ENCODE peak calls at places on chromosomes 13 and 19, in four cellular contexts. One of them, this sample, is unnamed.
A peak's percentile ranks its signal among the peaks of the same experiment; 100 is the strongest.

GRCh38 chr19:55253842-55254624 is 4.8 kb downstream of the PPP6R1 start:
- DNase-seq in fibroblast of villous mesenchyme: no peak
- DNase-seq in breast epithelium: no peak
- DNase-seq in ascending aorta: no peak
- DNase-seq in this sample: no peak

GRCh38 chr13:109737606-109738005 is 48.8 kb downstream of the IRS2 start:
- DNase-seq in fibroblast of villous mesenchyme: no peak
- DNase-seq in breast epithelium: no peak
- DNase-seq in ascending aorta: no peak
- DNase-seq in this sample: no peak

GRCh38 chr19:35211545-35212230 is 16.9 kb downstream of the FAM187B start:
- DNase-seq in fibroblast of villous mesenchyme: no peak
- DNase-seq in breast epithelium: peak; percentile 58
- DNase-seq in ascending aorta: peak; percentile 55
- DNase-seq in this sample: no peak

GRCh38 chr13:28820099-28821051 is at the start of gene MTUS2:
- DNase-seq in fibroblast of villous mesenchyme: no peak
- DNase-seq in breast epithelium: no peak
- DNase-seq in ascending aorta: no peak
- DNase-seq in this sample: no peak

GRCh38 chr13:43878897-43879322 is 630 bp downstream of the CCDC122 start:
- DNase-seq in fibroblast of villous mesenchyme: peak; percentile 91
- DNase-seq in breast epithelium: peak; percentile 40
- DNase-seq in ascending aorta: peak; percentile 27
- DNase-seq in this sample: peak; percentile 64

GRCh38 chr19:10764340-10764894 is 46.5 kb downstream of the DNM2 start:
- DNase-seq in fibroblast of villous mesenchyme: peak; percentile 33
- DNase-seq in breast epithelium: no peak
- DNase-seq in ascending aorta: no peak
- DNase-seq in this sample: no peak

GRCh38 chr13:112880221-112880641 is 88.8 kb upstream of the MCF2L start:
- DNase-seq in fibroblast of villous mesenchyme: no peak
- DNase-seq in breast epithelium: no peak
- DNase-seq in ascending aorta: no peak
- DNase-seq in this sample: no peak

GRCh38 chr19:3075605-3076431 is 13.5 kb upstream of the TLE5 start:
- DNase-seq in fibroblast of villous mesenchyme: no peak
- DNase-seq in breast epithelium: no peak
- DNase-seq in ascending aorta: no peak
- DNase-seq in this sample: no peak

GRCh38 chr19:31338069-31338767 is 11.0 kb downstream of the TSHZ3 start:
- DNase-seq in fibroblast of villous mesenchyme: peak; percentile 92
- DNase-seq in breast epithelium: no peak
- DNase-seq in ascending aorta: no peak
- DNase-seq in this sample: peak; percentile 75

GRCh38 chr13:46052314-46053161 is at the start of gene ZC3H13:
- DNase-seq in fibroblast of villous mesenchyme: peak; percentile 96
- DNase-seq in breast epithelium: peak; percentile 93
- DNase-seq in ascending aorta: peak; percentile 80
- DNase-seq in this sample: peak; percentile 95
- TF ChIP-seq CTCF in fibroblast of villous mesenchyme: peak; percentile 30
- TF ChIP-seq CTCF in breast epithelium: peak; percentile 53
- TF ChIP-seq CTCF in ascending aorta: peak; percentile 32
- TF ChIP-seq CTCF in this sample: peak; percentile 44

DNA sequence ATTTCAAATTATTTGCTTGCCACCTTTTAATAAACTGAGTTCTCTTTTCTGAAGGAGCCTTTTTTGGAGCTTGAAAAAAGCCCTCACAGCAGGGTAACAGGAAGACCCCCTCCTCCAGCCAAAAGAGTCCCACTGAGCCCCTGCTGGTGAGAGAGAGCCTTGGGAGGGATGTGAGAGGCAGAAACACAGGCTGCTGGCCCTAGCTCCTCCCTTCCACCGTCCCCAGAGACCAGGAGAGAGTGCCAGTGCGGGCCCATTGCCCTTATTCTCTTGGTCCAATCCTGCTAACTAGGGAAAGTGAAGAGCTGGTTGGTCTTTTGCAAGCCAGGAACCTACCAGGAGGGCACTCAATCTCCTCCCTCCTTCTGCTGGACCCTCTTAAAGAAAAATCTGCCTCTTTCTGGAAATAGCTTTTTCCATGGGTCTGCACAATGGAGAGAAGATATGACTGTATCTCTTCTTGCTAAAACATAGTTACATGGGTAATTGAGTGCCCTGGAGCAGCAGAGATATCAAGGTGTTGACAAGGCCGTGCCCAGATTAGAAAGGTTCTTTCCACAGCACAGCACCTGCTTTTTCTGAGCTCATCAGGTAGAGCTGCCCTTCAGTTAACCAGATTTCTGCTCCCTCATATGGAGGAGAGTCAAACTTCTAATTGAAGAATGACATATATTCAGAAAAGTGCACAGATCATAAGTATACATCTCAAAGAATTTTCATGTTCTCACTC is 113.9 kb downstream of the LRCH1 start:
- DNase-seq in fibroblast of villous mesenchyme: no peak
- DNase-seq in breast epithelium: no peak
- DNase-seq in ascending aorta: no peak
- DNase-seq in this sample: no peak
- H3K4me3 ChIP-seq in fibroblast of villous mesenchyme: no peak overlapping the region
- H3K4me3 ChIP-seq in breast epithelium: no peak overlapping the region
- H3K4me3 ChIP-seq in ascending aorta: no peak overlapping the region
- H3K4me3 ChIP-seq in this sample: no peak overlapping the region

GRCh38 chr19:42219812-42220750 is at the start of gene ZNF526:
- DNase-seq in fibroblast of villous mesenchyme: peak; percentile 97
- DNase-seq in breast epithelium: peak; percentile 97
- DNase-seq in ascending aorta: peak; percentile 94
- DNase-seq in this sample: peak; percentile 96

GRCh38 chr19:42216653-42217521 is 590 bp downstream of the DEDD2 start:
- DNase-seq in fibroblast of villous mesenchyme: peak; percentile 34
- DNase-seq in breast epithelium: peak; percentile 44
- DNase-seq in ascending aorta: no peak
- DNase-seq in this sample: peak; percentile 22

GRCh38 chr19:42214810-42215209 is 2.7 kb downstream of the DEDD2 start:
- DNase-seq in fibroblast of villous mesenchyme: no peak
- DNase-seq in breast epithelium: no peak
- DNase-seq in ascending aorta: no peak
- DNase-seq in this sample: no peak

GRCh38 chr19:42220751-42221097 is 612 bp downstream of the ZNF526 start:
- DNase-seq in fibroblast of villous mesenchyme: no peak
- DNase-seq in breast epithelium: no peak
- DNase-seq in ascending aorta: no peak
- DNase-seq in this sample: no peak

GRCh38 chr19:42217522-42218442 is at the start of gene DEDD2:
- DNase-seq in fibroblast of villous mesenchyme: peak; percentile 98
- DNase-seq in breast epithelium: peak; percentile 97
- DNase-seq in ascending aorta: peak; percentile 96
- DNase-seq in this sample: peak; percentile 97
- TF ChIP-seq CTCF in fibroblast of villous mesenchyme: no peak
- TF ChIP-seq CTCF in breast epithelium: no peak
- TF ChIP-seq CTCF in ascending aorta: no peak
- TF ChIP-seq CTCF in this sample: no peak

DNA sequence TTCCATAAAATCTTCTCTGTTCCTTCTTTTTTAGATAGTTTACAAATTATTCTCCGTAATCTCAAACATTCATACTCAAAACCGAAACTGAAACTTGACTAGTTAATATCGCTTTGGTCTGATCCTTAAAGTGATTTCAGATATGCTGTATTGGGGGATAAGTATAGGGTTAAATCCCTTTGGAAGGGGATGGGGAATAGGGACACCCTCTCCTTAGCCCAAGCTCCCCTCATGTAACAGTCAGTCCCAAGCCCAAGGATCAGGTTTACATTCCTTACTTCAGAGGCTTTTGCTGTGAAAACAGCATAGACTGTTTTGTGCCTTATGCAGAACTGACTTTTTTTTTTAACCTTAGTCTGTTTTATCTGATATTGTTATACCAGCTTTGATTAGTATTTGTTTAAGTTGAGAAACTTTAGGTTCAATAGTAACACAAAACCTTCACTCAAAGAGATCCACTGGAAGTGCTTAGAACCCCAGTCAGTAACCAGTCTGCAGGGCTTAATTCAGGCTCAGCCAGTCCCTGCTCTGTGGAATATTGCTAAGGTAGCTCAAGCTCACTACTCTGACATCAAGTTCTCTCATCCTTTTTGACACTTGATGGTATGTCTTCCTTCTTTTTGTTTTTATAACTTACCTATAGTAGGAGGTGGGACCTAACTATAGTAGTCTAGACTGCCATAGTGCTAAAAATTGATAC is 10.5 kb downstream of the CDADC1 start:
- DNase-seq in fibroblast of villous mesenchyme: no peak
- DNase-seq in breast epithelium: no peak
- DNase-seq in ascending aorta: no peak
- DNase-seq in this sample: no peak
- H3K4me3 ChIP-seq in fibroblast of villous mesenchyme: peak overlapping the region; percentile 44
- H3K4me3 ChIP-seq in breast epithelium: peak overlapping the region; percentile 48
- H3K4me3 ChIP-seq in ascending aorta: peak overlapping the region; percentile 35
- H3K4me3 ChIP-seq in this sample: no peak overlapping the region

DNA sequence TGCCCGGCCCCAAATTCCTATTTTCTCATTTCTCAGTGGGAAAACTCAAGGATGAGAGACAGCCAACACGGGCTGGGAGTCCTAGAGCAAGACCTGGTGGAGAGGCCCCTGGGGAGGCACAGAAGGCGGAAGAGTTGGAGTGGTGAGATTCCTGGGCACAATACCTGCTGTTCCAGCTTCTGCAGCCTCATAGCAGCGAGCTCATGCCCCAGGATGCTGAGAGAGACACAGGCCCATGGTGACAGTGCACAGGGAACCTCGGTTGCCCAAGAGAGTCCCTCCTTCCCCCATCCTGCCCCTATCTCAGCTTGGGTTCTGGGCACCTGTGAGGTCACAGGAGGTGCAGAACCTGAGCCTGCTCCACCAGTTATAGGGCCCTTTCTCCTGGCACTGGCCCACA is 1.4 kb downstream of the TULP2 start:
- DNase-seq in fibroblast of villous mesenchyme: no peak
- DNase-seq in breast epithelium: no peak
- DNase-seq in ascending aorta: no peak
- DNase-seq in this sample: no peak
- TF ChIP-seq CTCF in fibroblast of villous mesenchyme: no peak
- TF ChIP-seq CTCF in breast epithelium: no peak
- TF ChIP-seq CTCF in ascending aorta: no peak
- TF ChIP-seq CTCF in this sample: no peak

GRCh38 chr19:18160792-18161690 is 8.1 kb downstream of the PIK3R2 start:
- DNase-seq in fibroblast of villous mesenchyme: peak; percentile 63
- DNase-seq in breast epithelium: peak; percentile 54
- DNase-seq in ascending aorta: no peak
- DNase-seq in this sample: peak; percentile 43
- H3K4me3 ChIP-seq in fibroblast of villous mesenchyme: peak overlapping the region; percentile 21
- H3K4me3 ChIP-seq in breast epithelium: peak overlapping the region; percentile 66
- H3K4me3 ChIP-seq in ascending aorta: peak overlapping the region; percentile 50
- H3K4me3 ChIP-seq in this sample: peak overlapping the region; percentile 49

DNA sequence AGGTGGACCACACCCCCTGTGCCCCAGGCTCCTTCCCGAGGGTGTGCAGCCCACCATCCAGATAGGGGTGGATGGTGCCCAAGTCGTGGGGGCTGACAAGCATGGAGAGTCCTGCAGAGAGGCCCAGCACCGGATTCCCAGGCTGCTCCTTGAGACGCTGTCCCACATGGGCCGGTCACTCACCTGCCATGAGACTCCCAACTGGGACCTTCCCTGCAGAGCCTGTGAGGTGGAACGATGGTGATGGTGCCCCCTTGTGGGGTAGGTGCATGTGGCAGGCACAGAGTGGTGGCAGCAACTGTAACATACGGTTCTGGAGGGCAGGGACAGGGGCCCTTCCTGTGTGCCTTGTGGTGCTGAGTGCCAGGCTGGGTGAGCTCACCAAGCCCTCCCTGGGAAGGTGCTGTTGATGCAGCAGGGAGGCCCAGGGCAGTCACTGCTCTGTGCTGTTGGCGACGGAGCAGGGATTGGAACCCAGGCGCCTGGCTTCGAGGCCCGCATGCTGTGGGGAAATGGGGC is 33.1 kb downstream of the PPP1R37 start:
- DNase-seq in fibroblast of villous mesenchyme: peak; percentile 53
- DNase-seq in breast epithelium: peak; percentile 53
- DNase-seq in ascending aorta: no peak
- DNase-seq in this sample: peak; percentile 42
- TF ChIP-seq CTCF in fibroblast of villous mesenchyme: peak; percentile 85
- TF ChIP-seq CTCF in breast epithelium: peak; percentile 66
- TF ChIP-seq CTCF in ascending aorta: peak; percentile 43
- TF ChIP-seq CTCF in this sample: peak; percentile 78